ENCODE peak calls at places on chromosomes 7 and 10, in six cellular contexts. One of them, this sample, is unnamed.

GRCh38 chr7:39592586-39592985 is 26.4 kb downstream of the YAE1 start:
- DNase-seq in cardiac fibroblast: peak
- DNase-seq in fibroblast of mammary gland: peak
- DNase-seq in CD8-positive, alpha-beta T cell: no peak
- DNase-seq in MCF 10A: peak
- DNase-seq in stomach: no peak
- DNase-seq in this sample: peak

GRCh38 chr7:155834486-155835048 is 22.3 kb upstream of the SHH start:
- DNase-seq in cardiac fibroblast: no peak
- DNase-seq in fibroblast of mammary gland: no peak
- DNase-seq in CD8-positive, alpha-beta T cell: no peak
- DNase-seq in MCF 10A: no peak
- DNase-seq in stomach: no peak
- DNase-seq in this sample: no peak

GRCh38 chr10:52571516-52572182 is 200.9 kb downstream of the MBL2 start:
- DNase-seq in cardiac fibroblast: no peak
- DNase-seq in fibroblast of mammary gland: no peak
- DNase-seq in CD8-positive, alpha-beta T cell: no peak
- DNase-seq in MCF 10A: no peak
- DNase-seq in stomach: no peak
- DNase-seq in this sample: no peak

GRCh38 chr7:110835209-110835608 is 255.7 kb upstream of the LRRN3 start:
- DNase-seq in cardiac fibroblast: no peak
- DNase-seq in fibroblast of mammary gland: peak
- DNase-seq in CD8-positive, alpha-beta T cell: peak
- DNase-seq in MCF 10A: peak
- DNase-seq in stomach: no peak
- DNase-seq in this sample: peak

GRCh38 chr7:18505870-18506460 is 10.4 kb downstream of the HDAC9 start:
- DNase-seq in cardiac fibroblast: peak
- DNase-seq in fibroblast of mammary gland: peak
- DNase-seq in CD8-positive, alpha-beta T cell: no peak
- DNase-seq in MCF 10A: no peak
- DNase-seq in stomach: no peak
- DNase-seq in this sample: no peak

GRCh38 chr10:103592186-103593021 is 98.9 kb downstream of the NEURL1 start:
- DNase-seq in cardiac fibroblast: peak
- DNase-seq in fibroblast of mammary gland: peak
- DNase-seq in CD8-positive, alpha-beta T cell: peak
- DNase-seq in MCF 10A: peak
- DNase-seq in stomach: peak
- DNase-seq in this sample: peak

GRCh38 chr10:31961264-31961663 is 32.6 kb upstream of the ARHGAP12 start:
- DNase-seq in cardiac fibroblast: no peak
- DNase-seq in fibroblast of mammary gland: no peak
- DNase-seq in CD8-positive, alpha-beta T cell: no peak
- DNase-seq in MCF 10A: peak
- DNase-seq in stomach: peak
- DNase-seq in this sample: peak

GRCh38 chr10:72310241-72310633 is 36.5 kb downstream of the DDIT4 start:
- DNase-seq in cardiac fibroblast: peak
- DNase-seq in fibroblast of mammary gland: peak
- DNase-seq in CD8-positive, alpha-beta T cell: no peak
- DNase-seq in MCF 10A: peak
- DNase-seq in stomach: no peak
- DNase-seq in this sample: peak

GRCh38 chr7:71521506-71521905 is 389.6 kb downstream of the GALNT17 start:
- DNase-seq in cardiac fibroblast: no peak
- DNase-seq in fibroblast of mammary gland: peak
- DNase-seq in CD8-positive, alpha-beta T cell: no peak
- DNase-seq in MCF 10A: no peak
- DNase-seq in stomach: no peak
- DNase-seq in this sample: no peak

GRCh38 chr7:154096-154835 is 38.1 kb upstream of the FAM20C start:
- DNase-seq in cardiac fibroblast: no peak
- DNase-seq in fibroblast of mammary gland: no peak
- DNase-seq in CD8-positive, alpha-beta T cell: no peak
- DNase-seq in MCF 10A: no peak
- DNase-seq in stomach: no peak
- DNase-seq in this sample: no peak

GRCh38 chr7:7352845-7353244 is 170.5 kb downstream of the C1GALT1 start:
- DNase-seq in cardiac fibroblast: no peak
- DNase-seq in fibroblast of mammary gland: no peak
- DNase-seq in CD8-positive, alpha-beta T cell: no peak
- DNase-seq in MCF 10A: peak
- DNase-seq in stomach: no peak
- DNase-seq in this sample: peak

GRCh38 chr10:35195361-35196306 is 69.0 kb downstream of the CREM start:
- DNase-seq in cardiac fibroblast: peak
- DNase-seq in fibroblast of mammary gland: peak
- DNase-seq in CD8-positive, alpha-beta T cell: peak
- DNase-seq in MCF 10A: peak
- DNase-seq in stomach: peak
- DNase-seq in this sample: peak

GRCh38 chr7:89887489-89887888 is 266.8 kb upstream of the STEAP1 start:
- DNase-seq in cardiac fibroblast: no peak
- DNase-seq in fibroblast of mammary gland: no peak
- DNase-seq in CD8-positive, alpha-beta T cell: no peak
- DNase-seq in MCF 10A: no peak
- DNase-seq in stomach: no peak
- DNase-seq in this sample: no peak

GRCh38 chr7:46411236-46411635 is 490.2 kb upstream of the IGFBP3 start:
- DNase-seq in cardiac fibroblast: no peak
- DNase-seq in fibroblast of mammary gland: no peak
- DNase-seq in CD8-positive, alpha-beta T cell: no peak
- DNase-seq in MCF 10A: no peak
- DNase-seq in stomach: no peak
- DNase-seq in this sample: no peak

GRCh38 chr7:46414946-46415345 is 493.9 kb upstream of the IGFBP3 start:
- DNase-seq in cardiac fibroblast: peak
- DNase-seq in fibroblast of mammary gland: no peak
- DNase-seq in CD8-positive, alpha-beta T cell: no peak
- DNase-seq in MCF 10A: no peak
- DNase-seq in stomach: no peak
- DNase-seq in this sample: no peak
- TF ChIP-seq CTCF in cardiac fibroblast: no peak
- TF ChIP-seq CTCF in fibroblast of mammary gland: no peak
- TF ChIP-seq CTCF in CD8-positive, alpha-beta T cell: no peak
- TF ChIP-seq CTCF in MCF 10A: no peak
- TF ChIP-seq CTCF in stomach: no peak
- TF ChIP-seq CTCF in this sample: no peak

DNA sequence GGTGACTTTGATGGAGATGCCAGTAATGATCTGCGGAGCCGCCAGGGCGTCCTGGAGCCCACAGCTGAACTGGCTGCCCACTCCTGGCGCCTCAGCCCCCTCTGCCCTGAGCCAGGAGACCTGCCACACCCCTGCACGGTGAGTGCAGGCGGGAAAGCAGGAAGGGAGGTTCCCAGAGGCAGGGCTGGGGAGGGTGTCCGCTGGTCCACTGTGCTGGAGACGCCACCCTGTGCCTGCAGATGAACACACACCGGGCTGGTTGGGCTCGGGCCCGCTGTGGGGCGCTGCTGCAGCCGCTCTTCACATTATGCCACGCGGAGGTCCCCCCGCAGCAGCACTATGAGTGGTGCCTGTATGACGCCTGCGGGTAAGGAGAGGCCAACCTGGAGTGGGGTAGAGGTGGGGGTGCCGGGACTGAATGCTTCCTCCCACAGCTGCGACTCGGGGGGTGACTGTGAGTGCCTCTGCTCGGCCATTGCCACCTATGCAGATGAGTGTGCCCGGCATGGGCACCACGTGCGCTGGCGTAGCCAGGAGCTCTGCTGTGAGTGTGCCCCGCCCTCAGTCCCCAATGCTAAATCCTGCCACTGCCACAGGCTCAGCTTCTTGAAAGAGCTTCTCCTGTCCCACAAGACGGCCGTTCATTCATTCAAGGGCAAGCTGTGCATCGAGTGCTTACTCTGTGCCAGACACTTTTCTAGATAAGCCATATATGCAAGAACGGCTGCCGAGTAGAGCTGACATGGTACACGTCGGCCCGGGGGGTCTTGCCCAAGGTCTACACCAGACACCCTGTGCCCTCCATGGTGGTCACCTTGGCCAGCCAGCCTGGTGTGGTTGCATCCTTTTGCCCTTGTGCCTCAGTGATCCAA is 14.3 kb upstream of the ZNF467 start:
- DNase-seq in cardiac fibroblast: no peak
- DNase-seq in fibroblast of mammary gland: no peak
- DNase-seq in CD8-positive, alpha-beta T cell: peak
- DNase-seq in MCF 10A: peak
- DNase-seq in stomach: peak
- DNase-seq in this sample: peak
- TF ChIP-seq CTCF in cardiac fibroblast: peak
- TF ChIP-seq CTCF in fibroblast of mammary gland: no peak
- TF ChIP-seq CTCF in CD8-positive, alpha-beta T cell: no peak
- TF ChIP-seq CTCF in MCF 10A: no peak
- TF ChIP-seq CTCF in stomach: no peak
- TF ChIP-seq CTCF in this sample: peak

GRCh38 chr7:125908714-125909113 is 979.1 kb upstream of the POT1 start:
- DNase-seq in cardiac fibroblast: no peak
- DNase-seq in fibroblast of mammary gland: no peak
- DNase-seq in CD8-positive, alpha-beta T cell: no peak
- DNase-seq in MCF 10A: no peak
- DNase-seq in stomach: no peak
- DNase-seq in this sample: no peak
- TF ChIP-seq CTCF in cardiac fibroblast: no peak
- TF ChIP-seq CTCF in fibroblast of mammary gland: no peak
- TF ChIP-seq CTCF in CD8-positive, alpha-beta T cell: no peak
- TF ChIP-seq CTCF in MCF 10A: no peak
- TF ChIP-seq CTCF in stomach: no peak
- TF ChIP-seq CTCF in this sample: no peak

DNA sequence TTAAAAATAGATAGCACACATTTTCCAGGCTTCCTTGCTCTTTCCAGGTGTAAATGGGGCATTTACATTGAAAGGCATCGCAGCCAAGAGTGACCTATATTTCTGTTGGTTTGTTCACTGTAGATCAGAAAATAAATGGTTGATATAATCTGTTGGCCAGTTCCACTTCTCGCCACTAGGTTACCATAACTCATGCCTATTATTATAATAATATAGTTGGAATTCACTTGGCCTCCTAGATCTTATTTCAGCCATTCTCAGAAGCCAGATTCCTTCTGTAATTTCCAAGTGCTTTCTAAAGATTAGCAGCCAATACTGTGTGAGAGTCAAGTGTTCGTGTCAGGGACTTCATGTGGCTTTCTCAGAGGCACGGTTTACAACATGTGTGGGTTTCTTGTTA is 179.5 kb downstream of the DNAH11 start:
- DNase-seq in cardiac fibroblast: no peak
- DNase-seq in fibroblast of mammary gland: no peak
- DNase-seq in CD8-positive, alpha-beta T cell: no peak
- DNase-seq in MCF 10A: no peak
- DNase-seq in stomach: no peak
- DNase-seq in this sample: no peak
- TF ChIP-seq CTCF in cardiac fibroblast: peak
- TF ChIP-seq CTCF in fibroblast of mammary gland: no peak
- TF ChIP-seq CTCF in CD8-positive, alpha-beta T cell: no peak
- TF ChIP-seq CTCF in MCF 10A: no peak
- TF ChIP-seq CTCF in stomach: peak
- TF ChIP-seq CTCF in this sample: peak

This sample was measured in PC-3.